ENCODE peak calls at places on chromosomes 4 and X, in eight cellular contexts. S is BJ, A is bronchial epithelial cell, I is astrocyte of the cerebellum, C is ovary, V is choroid plexus epithelial cell, N is osteoblast, H is astrocyte. O is an unnamed sample.

GRCh38 chr4:1004557-1005485 is 6.6 kb upstream of the FGFRL1 start:
- DNase-seq in S (no peak), I (no peak), N (no peak), H (no peak), C (no peak), V (no peak), A (no peak), O (no peak)

GRCh38 chrX:65697173-65697572 is 29.7 kb downstream of the MSN start:
- DNase-seq in A (no peak), N (no peak), C (no peak), I (no peak), V (peak), H (peak), S (no peak), O (no peak)

GRCh38 chr4:170868191-170868590 is 778.4 kb upstream of the AADAT start:
- DNase-seq in A (peak), V (no peak), N (no peak), I (no peak), S (no peak), H (no peak), C (no peak), O (no peak)

GRCh38 chrX:7574325-7574724 is 268.6 kb upstream of the VCX start:
- DNase-seq in C (no peak), S (no peak), I (no peak), V (peak), A (peak), H (no peak), N (no peak), O (no peak)

GRCh38 chrX:3184176-3184930 is 143.1 kb downstream of the ARSF start:
- DNase-seq in V (peak), A (peak), I (peak), H (peak), N (no peak), C (no peak), S (peak), O (no peak)

GRCh38 chrX:28586891-28587635 is at the start of gene IL1RAPL1:
- DNase-seq in N (no peak), S (peak), I (peak), V (peak), H (peak), A (peak), C (peak), O (no peak)

GRCh38 chrX:21741869-21742701 is 15.8 kb downstream of the SMPX start:
- DNase-seq in N (no peak), C (no peak), H (peak), A (no peak), V (peak), S (no peak), I (no peak), O (no peak)

GRCh38 chr4:95220205-95221175 is 328.3 kb downstream of the UNC5C start:
- DNase-seq in V (no peak), I (no peak), H (no peak), S (no peak), A (no peak), N (no peak), C (no peak), O (no peak)

GRCh38 chr4:169142390-169142789 is 128.4 kb downstream of the SH3RF1 start:
- DNase-seq in I (no peak), H (no peak), N (no peak), C (no peak), S (no peak), A (no peak), V (peak), O (no peak)

GRCh38 chr4:143178923-143179322 is 5.8 kb upstream of the USP38 start:
- DNase-seq in V (no peak), I (no peak), N (no peak), C (no peak), A (peak), H (no peak), S (no peak), O (no peak)

GRCh38 chr4:145044341-145044740 is 53.7 kb downstream of the ANAPC10 start:
- DNase-seq in V (peak), C (no peak), I (no peak), A (peak), H (peak), S (no peak), N (peak), O (no peak)

GRCh38 chr4:182261651-182262223 is 18.5 kb downstream of the TENM3 start:
- DNase-seq in S (no peak), A (no peak), C (no peak), I (no peak), V (no peak), N (no peak), H (no peak), O (no peak)

GRCh38 chr4:128290526-128290925 is 2.9 kb upstream of the PGRMC2 start:
- DNase-seq in H (no peak), A (no peak), C (no peak), V (no peak), I (no peak), N (no peak), S (no peak), O (no peak)

GRCh38 chrX:114152130-114152529 is 431.8 kb upstream of the HTR2C start:
- DNase-seq in V (peak), I (no peak), N (no peak), C (no peak), H (peak), S (no peak), A (peak), O (no peak)

GRCh38 chrX:43707812-43708548 is 51.9 kb downstream of the MAOA start:
- DNase-seq in V (peak), S (no peak), I (no peak), H (no peak), A (peak), C (peak), N (no peak), O (no peak)

GRCh38 chr4:28313729-28314713 is 1453.4 kb downstream of the STIM2 start:
- DNase-seq in N (no peak), C (no peak), I (no peak), A (peak), S (no peak), V (no peak), H (no peak), O (no peak)

GRCh38 chrX:47189906-47190305 is 3.7 kb upstream of the UBA1 start:
- DNase-seq in N (no peak), I (no peak), V (peak), C (no peak), A (no peak), S (no peak), H (no peak), O (no peak)

GRCh38 chr4:86043755-86044592 is 315.9 kb downstream of the MAPK10 start:
- DNase-seq in I (peak), N (no peak), S (no peak), C (no peak), H (no peak), V (peak), A (peak), O (no peak)

GRCh38 chrX:71082253-71082652 is 13.4 kb upstream of the FOXO4 start:
- DNase-seq in H (no peak), A (no peak), C (no peak), S (no peak), N (no peak), V (no peak), I (no peak), O (no peak)

GRCh38 chr4:43471950-43472349 is 579.4 kb downstream of the GRXCR1 start:
- DNase-seq in V (peak), N (no peak), A (no peak), C (no peak), I (no peak), H (no peak), S (no peak), O (no peak)

GRCh38 chr4:121827851-121828250 is 4.2 kb upstream of the CCNA2 start:
- DNase-seq in N (peak), S (no peak), H (peak), C (no peak), A (peak), I (no peak), V (peak), O (no peak)

GRCh38 chrX:150506020-150506419 is 62.4 kb upstream of the MTM1 start:
- DNase-seq in I (no peak), C (no peak), A (no peak), S (no peak), V (no peak), H (no peak), N (no peak), O (no peak)

GRCh38 chrX:42996861-42997260 is 218.9 kb upstream of the PPP1R2C start:
- DNase-seq in S (no peak), I (peak), C (no peak), A (no peak), H (no peak), V (no peak), N (no peak), O (no peak)

GRCh38 chrX:38117485-38117884 is 103.2 kb downstream of the SRPX start:
- DNase-seq in A (no peak), S (no peak), V (peak), I (peak), N (no peak), H (peak), C (no peak), O (no peak)

DNA sequence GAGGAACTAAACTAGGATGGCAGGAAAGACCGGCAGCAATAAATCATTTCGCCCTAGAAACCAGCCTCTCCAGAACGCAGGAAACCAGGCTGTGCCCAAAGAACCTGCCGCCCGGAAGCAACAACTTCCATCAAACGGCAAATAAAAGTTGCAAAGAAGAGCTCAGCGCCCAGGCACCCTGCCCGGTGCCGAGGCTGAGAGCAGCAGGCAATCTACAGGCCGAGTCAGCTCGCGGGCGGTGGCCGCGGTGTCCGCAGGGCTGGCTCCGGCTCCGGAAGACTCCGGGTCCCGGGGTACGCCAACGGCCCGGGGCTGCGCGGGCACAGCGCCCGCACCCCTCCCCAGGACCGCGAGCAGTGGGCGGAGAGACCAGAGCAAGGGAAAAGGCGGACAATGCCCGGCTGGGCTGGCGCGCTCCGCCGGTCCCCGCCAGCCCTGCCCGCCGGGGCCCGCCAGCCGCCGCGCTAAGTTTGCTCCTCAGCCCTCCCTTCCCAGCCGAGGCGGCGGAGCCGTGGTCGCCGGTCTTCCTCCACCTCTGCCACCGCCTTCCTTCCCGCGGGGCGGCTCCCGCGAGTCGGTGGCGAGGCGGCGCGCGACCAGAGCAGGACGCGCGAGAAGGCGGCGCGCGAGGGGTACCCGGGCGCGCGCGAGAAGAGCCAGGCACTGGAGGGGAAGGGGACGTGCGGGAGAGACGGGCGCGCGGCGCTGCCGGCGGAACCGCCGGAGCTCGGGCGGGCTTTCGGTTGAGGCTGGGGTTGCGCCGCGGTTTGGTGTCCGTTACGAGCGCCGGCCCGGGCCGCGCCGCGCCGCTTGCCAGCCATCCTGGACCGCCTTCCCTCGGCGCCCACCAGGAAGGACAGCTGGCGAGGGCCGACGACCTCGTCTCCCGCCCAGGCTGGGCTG is 733 bp downstream of the FRYL start:
- DNase-seq in N (peak), I (no peak), V (peak), S (no peak), C (peak), H (peak), A (peak), O (peak)
- TF ChIP-seq CTCF in N (no peak), I (no peak), V (peak), S (peak), C (no peak), H (no peak), A (no peak), O (peak)

GRCh38 chr4:124389591-124389990 is 322.9 kb downstream of the ANKRD50 start:
- DNase-seq in I (no peak), C (no peak), S (no peak), A (peak), V (peak), N (no peak), H (peak), O (no peak)

GRCh38 chr4:124386163-124386562 is 326.4 kb downstream of the ANKRD50 start:
- DNase-seq in C (no peak), V (peak), I (no peak), H (no peak), N (no peak), S (no peak), A (no peak), O (no peak)

GRCh38 chr4:124386648-124387047 is 325.9 kb downstream of the ANKRD50 start:
- DNase-seq in V (peak), S (no peak), I (no peak), C (no peak), H (no peak), A (no peak), N (no peak), O (no peak)
- H3K4me3 ChIP-seq in V (no peak), S (no peak), I (no peak), C (no peak), H (no peak), A (no peak), N (no peak), O (no peak)

DNA sequence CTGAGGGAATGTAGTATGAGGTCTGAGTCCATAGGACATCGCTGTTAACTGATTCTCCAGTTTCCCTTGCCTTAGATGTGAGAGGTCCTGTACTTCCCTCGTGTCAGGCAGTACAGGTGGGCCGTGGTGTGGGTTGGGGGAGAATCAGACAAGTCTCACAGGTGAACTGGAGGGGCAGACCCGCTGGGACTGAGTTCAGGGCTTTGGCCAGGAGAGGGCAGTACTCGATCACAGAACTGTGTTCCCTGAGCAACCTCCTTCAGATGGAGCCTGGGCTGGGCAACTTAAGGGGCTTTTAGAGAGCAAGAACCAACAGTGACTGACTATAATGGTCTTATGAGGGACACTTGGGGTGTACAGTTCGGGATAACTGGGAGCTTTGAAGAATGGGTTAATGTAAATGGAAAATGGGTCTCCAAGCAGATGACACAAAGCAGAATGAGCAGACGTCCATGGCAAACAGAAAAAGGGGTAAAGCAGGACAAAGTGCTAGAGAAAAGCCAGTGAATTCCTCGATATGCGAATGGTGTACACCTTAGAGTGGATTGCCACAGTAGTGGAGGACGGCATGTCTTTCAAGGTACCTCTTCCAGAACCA is 83.6 kb downstream of the CCNG2 start:
- DNase-seq in S (no peak), A (peak), C (peak), V (peak), N (peak), H (peak), I (peak), O (peak)
- TF ChIP-seq CTCF in S (peak), A (peak), C (no peak), V (peak), N (peak), H (peak), I (peak), O (peak)

DNA sequence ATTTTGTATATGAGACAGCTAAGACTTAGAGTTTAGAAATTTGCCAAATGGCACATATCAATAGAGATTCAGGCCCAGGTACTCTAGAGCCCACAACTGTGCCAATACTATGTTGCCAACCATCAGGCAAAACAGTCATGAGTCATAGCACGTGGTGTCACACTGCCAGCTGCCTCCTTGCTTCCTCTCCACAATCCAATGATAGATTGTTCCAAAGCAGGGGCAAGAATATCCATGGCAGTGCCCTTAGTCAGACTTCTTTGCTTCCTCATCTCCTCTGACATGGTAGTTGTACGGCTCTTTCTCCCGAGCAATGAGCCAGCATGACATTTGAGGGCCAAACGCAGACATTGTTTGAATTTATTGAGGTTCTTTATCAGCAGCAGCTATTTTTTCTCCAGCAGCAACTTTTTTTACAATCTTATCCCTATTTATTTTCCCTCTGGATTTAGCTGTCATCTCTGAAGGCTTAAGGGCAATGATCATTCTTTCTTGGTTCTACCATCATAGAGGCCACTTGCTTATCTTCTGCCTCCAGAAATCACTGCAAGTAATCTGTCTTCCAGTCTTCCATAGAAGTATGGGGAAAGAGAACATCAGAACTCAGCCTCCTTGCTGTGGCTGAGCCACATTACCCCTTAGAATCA is 169.7 kb downstream of the COL4A6 start:
- DNase-seq in V (no peak), S (no peak), A (peak), C (no peak), N (no peak), H (peak), I (no peak), O (no peak)
- H3K4me3 ChIP-seq in V (no peak), S (no peak), A (no peak), C (no peak), N (no peak), H (no peak), I (no peak), O (no peak)

GRCh38 chr4:138330531-138330930 is 88.4 kb upstream of the SLC7A11 start:
- DNase-seq in V (peak), I (no peak), A (no peak), H (no peak), N (no peak), C (no peak), S (no peak), O (no peak)

GRCh38 chr4:138334346-138335016 is 92.3 kb upstream of the SLC7A11 start:
- DNase-seq in S (no peak), N (no peak), H (no peak), C (no peak), I (no peak), A (no peak), V (no peak), O (no peak)

GRCh38 chr4:138327334-138327733 is 85.2 kb upstream of the SLC7A11 start:
- DNase-seq in V (no peak), S (no peak), H (no peak), A (no peak), I (no peak), C (no peak), N (no peak), O (no peak)

DNA sequence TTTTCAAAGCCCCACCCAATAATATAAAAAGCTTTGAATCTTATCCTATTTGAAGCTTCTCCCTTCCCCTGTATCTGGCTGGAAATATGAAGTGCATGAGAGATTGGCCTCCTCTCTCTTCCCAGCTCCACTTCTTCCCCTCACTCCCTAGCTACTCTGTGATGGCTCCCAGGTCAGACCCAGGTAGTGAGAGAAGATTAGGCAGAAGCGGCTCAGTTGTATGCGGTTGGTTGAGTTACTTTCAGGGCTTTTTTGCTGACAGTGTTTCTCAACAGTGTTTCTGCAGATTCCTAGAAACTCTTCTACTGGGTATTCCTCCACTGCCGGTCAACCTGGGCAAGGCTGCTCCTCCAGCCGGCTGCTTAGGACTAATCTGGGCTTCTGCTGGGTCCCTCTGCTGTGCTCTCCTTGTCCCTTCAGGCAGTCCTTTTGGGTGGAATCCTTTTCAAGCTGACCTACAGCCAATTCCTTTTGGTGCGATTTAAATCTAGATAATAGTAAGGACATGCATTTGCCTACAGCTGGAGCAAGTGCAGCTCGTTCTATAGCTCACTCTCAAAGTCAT is 87.4 kb upstream of the SLC7A11 start:
- DNase-seq in V (no peak), A (no peak), N (no peak), S (no peak), C (no peak), H (no peak), I (no peak), O (no peak)
- TF ChIP-seq CTCF in V (no peak), A (no peak), N (no peak), S (no peak), C (no peak), H (no peak), I (no peak), O (no peak)

GRCh38 chr4:90126805-90127204 is 389 bp upstream of the CCSER1 start:
- DNase-seq in S (no peak), I (no peak), C (no peak), N (no peak), A (no peak), H (no peak), V (no peak), O (no peak)

GRCh38 chr4:90127706-90128345 is 632 bp downstream of the CCSER1 start:
- DNase-seq in V (no peak), I (no peak), N (peak), H (peak), A (no peak), S (no peak), C (peak), O (peak)

GRCh38 chr4:90121961-90122748 is 5.0 kb upstream of the CCSER1 start:
- DNase-seq in I (no peak), V (no peak), S (no peak), A (peak), C (no peak), N (no peak), H (peak), O (no peak)

DNA sequence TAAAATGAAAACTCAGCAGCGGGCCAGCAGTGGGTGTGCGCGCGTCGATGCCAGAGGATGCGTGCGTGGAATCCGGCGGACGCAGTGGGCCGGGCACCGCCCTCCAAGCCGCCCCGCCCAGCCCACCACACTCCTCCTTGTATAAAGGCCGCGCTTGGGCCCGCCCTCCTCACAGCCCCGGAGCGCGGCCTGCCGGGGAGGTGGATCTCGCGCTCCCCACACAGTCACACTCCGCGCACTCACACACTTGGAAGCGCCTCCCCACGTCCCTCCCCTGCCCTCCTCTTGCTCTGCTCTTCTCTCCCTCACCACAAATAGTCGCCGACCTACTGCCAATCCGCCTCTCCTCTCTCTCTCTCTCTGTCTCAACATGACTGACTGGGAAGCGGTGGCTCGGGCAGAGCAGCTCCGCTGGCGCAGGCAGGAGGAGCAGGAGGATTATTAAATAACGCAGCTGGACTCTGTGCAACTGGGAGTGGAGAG is at the start of gene CCSER1:
- DNase-seq in A (peak), I (peak), C (peak), V (peak), S (no peak), N (peak), H (peak), O (peak)
- H3K4me3 ChIP-seq in A (peak), I (peak), C (peak), V (peak), S (peak), N (no peak), H (peak), O (peak)

GRCh38 chrX:19515615-19516105 is 352 bp upstream of the MAP3K15 start:
- DNase-seq in A (no peak), S (no peak), I (no peak), N (no peak), H (no peak), V (no peak), C (no peak), O (no peak)
- TF ChIP-seq CTCF in A (no peak), S (no peak), I (no peak), N (no peak), H (no peak), V (no peak), C (no peak), O (peak)

O was measured in GM06990.